ENCODE peak calls at places on chromosome 15, in six cellular contexts. K is bronchial epithelial cell, G is heart right ventricle, C is ovary, I is HFFc6, J is Peyer's patch. Q is an unnamed sample.

GRCh38 chr15:78457101-78457500 is 19.1 kb downstream of the IREB2 start:
- DNase-seq in K (peak), G (no peak), J (no peak), I (peak), C (no peak), Q (no peak)

GRCh38 chr15:84400820-84401219 is 165.2 kb downstream of the GOLGA6L4 start:
- DNase-seq in K (no peak), I (no peak), J (no peak), C (peak), G (no peak), Q (no peak)

GRCh38 chr15:63198315-63198714 is 8.9 kb downstream of the RAB8B start:
- DNase-seq in I (no peak), K (no peak), J (no peak), G (no peak), C (no peak), Q (no peak)

GRCh38 chr15:62075595-62076279 is 9.0 kb downstream of the C2CD4A start:
- DNase-seq in J (no peak), I (peak), C (no peak), G (no peak), K (peak), Q (no peak)

GRCh38 chr15:53580371-53580770 is 179.1 kb downstream of the WDR72 start:
- DNase-seq in I (no peak), K (no peak), J (no peak), C (no peak), G (no peak), Q (no peak)

GRCh38 chr15:81336568-81336967 is 12.6 kb upstream of the STARD5 start:
- DNase-seq in C (no peak), K (peak), J (peak), G (no peak), I (peak), Q (no peak)

GRCh38 chr15:101115887-101116680 is 135.8 kb downstream of the CHSY1 start:
- DNase-seq in J (no peak), K (no peak), C (peak), G (peak), I (no peak), Q (no peak)

GRCh38 chr15:83287541-83288027 is 3.1 kb upstream of the BNC1 start:
- DNase-seq in C (no peak), J (no peak), G (no peak), K (peak), I (peak), Q (no peak)

GRCh38 chr15:42081463-42081830 is 12.9 kb downstream of the PLA2G4D start:
- DNase-seq in K (no peak), C (no peak), G (no peak), I (no peak), J (no peak), Q (no peak)

GRCh38 chr15:58762731-58763130 is 8.4 kb upstream of the MINDY2 start:
- DNase-seq in G (no peak), K (no peak), I (no peak), J (no peak), C (no peak), Q (no peak)

GRCh38 chr15:41435037-41435786 is 18.3 kb downstream of the RTF1 start:
- DNase-seq in C (no peak), J (no peak), I (no peak), G (no peak), K (no peak), Q (no peak)

GRCh38 chr15:90560229-90560771 is 30.6 kb downstream of the CRTC3 start:
- DNase-seq in C (peak), K (no peak), G (peak), I (peak), J (no peak), Q (no peak)

GRCh38 chr15:40295870-40296560 is 11.7 kb downstream of the PLCB2 start:
- DNase-seq in J (no peak), I (no peak), K (no peak), C (no peak), G (peak), Q (no peak)

GRCh38 chr15:74573987-74574386 is 33.0 kb downstream of the ARID3B start:
- DNase-seq in K (peak), C (no peak), I (no peak), G (no peak), J (no peak), Q (no peak)

GRCh38 chr15:101458908-101459578 is 30.5 kb downstream of the PCSK6 start:
- DNase-seq in I (no peak), C (no peak), J (no peak), G (no peak), K (no peak), Q (no peak)

GRCh38 chr15:30065025-30065801 is 17.5 kb upstream of the GOLGA8J start:
- DNase-seq in K (peak), C (no peak), G (no peak), I (peak), J (no peak), Q (no peak)

DNA sequence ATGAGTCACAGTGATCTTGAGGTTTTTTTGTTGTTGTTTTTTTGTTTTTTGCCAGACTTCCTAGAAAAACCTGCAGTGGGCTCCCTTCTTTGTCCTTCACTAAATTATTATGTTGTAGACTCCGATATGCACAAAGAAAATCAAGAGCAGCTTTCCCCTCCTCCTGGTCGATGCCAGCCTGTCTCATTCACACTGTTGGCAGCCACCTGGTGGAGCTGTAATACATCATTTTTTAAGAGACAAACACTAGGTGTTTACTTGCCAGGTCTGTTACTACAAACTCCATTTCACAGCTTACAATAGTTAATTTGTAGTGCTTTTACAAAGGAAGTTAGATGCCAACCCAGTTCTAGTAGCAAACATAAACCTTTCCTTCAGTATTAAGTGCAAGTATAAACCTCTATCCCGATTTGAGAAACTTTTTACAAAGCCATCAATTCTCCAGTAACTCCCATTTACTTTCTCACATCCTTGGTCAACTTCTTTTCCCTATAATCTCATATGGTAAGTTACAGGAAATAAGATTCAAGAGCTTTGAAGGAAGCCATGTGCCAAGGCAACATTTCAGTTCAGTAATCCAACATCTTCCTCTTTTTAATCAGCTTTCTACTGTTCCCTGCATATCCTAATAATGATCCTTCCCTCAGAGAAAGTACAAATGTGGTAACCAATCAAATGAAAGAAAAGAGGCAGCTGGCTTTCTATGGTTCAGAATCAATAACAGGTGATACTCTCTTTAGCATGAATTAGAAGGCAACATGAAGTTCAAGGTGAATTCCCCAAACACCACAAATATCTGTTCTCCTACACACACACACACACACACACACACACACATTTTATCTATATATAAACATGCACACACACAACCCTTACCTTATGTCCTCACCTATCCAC is 14.0 kb downstream of the AAGAB start:
- DNase-seq in J (no peak), K (peak), G (no peak), C (no peak), I (no peak), Q (no peak)
- TF ChIP-seq CTCF in J (peak), K (peak), G (peak), C (no peak), I (peak), Q (no peak)

GRCh38 chr15:56017920-56018319 is 24.5 kb upstream of the NEDD4 start:
- DNase-seq in J (no peak), I (no peak), G (no peak), K (peak), C (no peak), Q (no peak)
- TF ChIP-seq CTCF in J (no peak), I (no peak), G (no peak), K (no peak), C (no peak), Q (no peak)

GRCh38 chr15:68576253-68577236 is 2.2 kb upstream of the CORO2B start:
- DNase-seq in J (no peak), C (peak), I (no peak), K (no peak), G (no peak), Q (no peak)

GRCh38 chr15:68580026-68580882 is 1.5 kb downstream of the CORO2B start:
- DNase-seq in J (no peak), I (no peak), C (peak), K (no peak), G (peak), Q (no peak)

GRCh38 chr15:68578960-68579935 is at the start of gene CORO2B:
- DNase-seq in I (peak), C (peak), J (no peak), G (peak), K (no peak), Q (no peak)

GRCh38 chr15:68580883-68581155 is 2.0 kb downstream of the CORO2B start:
- DNase-seq in J (no peak), G (no peak), C (peak), I (no peak), K (no peak), Q (no peak)

DNA sequence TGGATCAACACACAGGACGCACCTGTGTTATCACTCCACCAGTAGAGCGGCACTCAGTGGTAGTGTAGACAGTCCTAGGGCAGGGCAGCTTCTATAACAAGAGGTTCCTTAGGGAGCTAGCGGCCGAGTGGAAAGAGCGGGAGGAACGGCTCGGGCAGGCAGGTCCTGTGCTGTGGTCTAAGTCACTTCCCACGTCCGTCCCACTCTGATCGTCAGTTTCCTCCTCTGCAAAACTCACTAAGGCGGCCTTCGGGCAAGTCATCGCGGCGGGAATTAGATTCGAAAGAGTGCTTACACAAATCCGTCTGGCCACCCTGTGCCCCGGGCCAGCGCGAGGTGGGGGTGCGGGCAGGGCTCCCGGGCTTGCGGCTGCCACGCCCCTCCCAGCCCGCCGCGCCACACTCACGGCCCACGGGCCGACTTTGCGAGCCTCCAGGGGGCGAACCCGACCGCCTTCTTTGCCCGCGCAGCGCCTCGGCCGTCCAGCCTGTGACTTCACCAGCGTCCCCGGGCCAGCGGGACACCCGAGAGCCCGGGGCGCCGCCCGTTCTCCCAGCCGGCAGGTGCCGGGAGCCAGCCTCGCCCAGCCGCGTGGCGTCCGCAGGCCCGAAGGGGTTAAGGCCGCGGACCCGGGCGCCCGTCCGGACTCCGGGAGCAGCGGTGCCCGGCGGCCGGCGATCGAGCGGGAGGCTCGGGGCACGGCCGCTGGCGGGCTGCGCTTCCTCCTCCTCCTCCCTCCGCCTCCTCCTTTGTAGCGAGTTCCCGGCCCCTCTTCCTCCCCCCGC is 426 bp upstream of the CORO2B start:
- DNase-seq in G (peak), I (peak), K (no peak), J (peak), C (peak), Q (peak)
- TF ChIP-seq CTCF in G (peak), I (peak), K (peak), J (peak), C (peak), Q (peak)

GRCh38 chr15:66774001-66774814 is 72.2 kb downstream of the SMAD6 start:
- DNase-seq in J (peak), I (peak), K (peak), G (peak), C (peak), Q (peak)
- TF ChIP-seq CTCF in J (peak), I (peak), K (peak), G (peak), C (peak), Q (peak)

DNA sequence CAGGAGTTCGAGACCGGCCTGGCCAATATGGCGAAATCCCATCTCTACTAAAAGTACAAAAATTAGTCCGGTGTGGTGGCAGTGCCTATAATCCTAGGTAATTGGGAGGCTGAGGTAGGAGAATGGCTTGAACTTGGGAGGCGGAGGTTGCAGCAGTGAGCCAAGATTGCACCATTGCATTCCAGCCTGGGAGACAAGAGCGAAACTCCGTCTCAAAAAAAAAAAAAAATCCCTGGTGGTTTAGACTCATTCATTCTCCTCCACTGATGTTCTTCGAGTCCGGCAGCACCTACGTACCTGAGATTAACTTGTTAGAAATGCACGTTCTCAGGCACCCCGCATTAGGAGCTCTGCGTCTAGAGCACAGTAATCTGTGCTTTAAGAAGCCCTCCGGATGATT is 3.7 kb downstream of the MCTP2 start:
- DNase-seq in I (no peak), C (no peak), J (no peak), K (no peak), G (no peak), Q (no peak)
- TF ChIP-seq CTCF in I (no peak), C (no peak), J (no peak), K (no peak), G (no peak), Q (no peak)

DNA sequence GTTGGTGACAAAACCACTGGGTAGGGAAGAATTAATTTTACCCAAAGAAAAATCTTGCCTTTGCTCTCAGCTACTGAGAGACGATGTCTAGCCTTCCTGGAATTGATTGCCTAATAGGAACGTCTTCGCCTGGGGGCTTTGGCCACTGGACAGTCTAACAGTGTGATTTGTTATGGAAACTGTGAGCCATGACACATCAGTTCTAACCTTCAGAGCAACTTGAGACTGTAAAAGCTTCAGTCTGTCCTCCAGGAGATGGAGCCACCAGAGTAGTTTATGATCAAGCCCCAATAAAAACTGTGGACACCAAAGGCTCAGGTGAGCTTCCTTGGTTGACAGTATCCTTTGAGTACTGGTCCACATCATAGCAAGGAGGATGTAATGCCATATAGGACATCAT is 235.8 kb upstream of the TMCO5A start:
- DNase-seq in J (no peak), I (peak), C (no peak), G (no peak), K (peak), Q (no peak)
- TF ChIP-seq CTCF in J (no peak), I (peak), C (no peak), G (no peak), K (no peak), Q (no peak)

GRCh38 chr15:70504988-70505387 is 258.4 kb downstream of the UACA start:
- DNase-seq in C (no peak), J (no peak), I (no peak), G (no peak), K (no peak), Q (no peak)
- TF ChIP-seq CTCF in C (no peak), J (no peak), I (no peak), G (no peak), K (no peak), Q (no peak)

GRCh38 chr15:44536962-44537727 is at the start of gene EIF3J:
- DNase-seq in J (peak), I (peak), C (peak), K (peak), G (peak), Q (peak)
- TF ChIP-seq CTCF in J (no peak), I (no peak), C (no peak), K (no peak), G (no peak), Q (no peak)

GRCh38 chr15:86650084-86650483 is 570.4 kb downstream of the AGBL1 start:
- DNase-seq in G (no peak), I (no peak), K (peak), J (no peak), C (no peak), Q (no peak)

GRCh38 chr15:86649277-86649676 is 569.6 kb downstream of the AGBL1 start:
- DNase-seq in C (no peak), K (no peak), I (no peak), J (no peak), G (no peak), Q (no peak)

GRCh38 chr15:86647810-86648440 is 568.3 kb downstream of the AGBL1 start:
- DNase-seq in I (no peak), J (no peak), K (no peak), C (no peak), G (no peak), Q (no peak)

GRCh38 chr15:86644319-86644718 is 564.6 kb downstream of the AGBL1 start:
- DNase-seq in K (peak), G (no peak), C (no peak), I (no peak), J (no peak), Q (no peak)

GRCh38 chr15:86645861-86646393 is 566.3 kb downstream of the AGBL1 start:
- DNase-seq in J (no peak), G (no peak), K (peak), I (no peak), C (no peak), Q (no peak)
- TF ChIP-seq CTCF in J (no peak), G (no peak), K (no peak), I (no peak), C (no peak), Q (no peak)